ENCODE peak calls at places on chromosomes 6 and 20, in nine cellular contexts. Z is fibroblast of the aortic adventitia, G is AG09309, J is HepG2, D is BE2C, F is heart right ventricle, A is stomach, V is adipocyte, R is fibroblast of mammary gland. T is an unnamed sample.
A peak's percentile ranks its signal among the peaks of the same experiment; 100 is the strongest.

GRCh38 chr6:33172307-33173227 is 19.7 kb downstream of the COL11A2 start:
- DNase-seq in R (peak; percentile 31), J (peak; percentile 53), G (no peak), A (no peak), V (peak; percentile 50), F (no peak), D (peak; percentile 29), Z (peak; percentile 46), T (no peak)

GRCh38 chr6:163951990-163952389 is 537.5 kb downstream of the QKI start:
- DNase-seq in R (no peak), D (no peak), J (no peak), V (no peak), F (no peak), G (no peak), Z (no peak), A (no peak), T (no peak)

GRCh38 chr20:7362601-7363000 is 577.7 kb downstream of the HAO1 start:
- DNase-seq in D (no peak), R (no peak), J (no peak), F (no peak), G (no peak), A (no peak), V (no peak), Z (no peak), T (no peak)

GRCh38 chr20:16011061-16011460 is 562.2 kb downstream of the KIF16B start:
- DNase-seq in V (no peak), R (no peak), A (no peak), G (no peak), F (no peak), J (no peak), Z (no peak), D (no peak), T (no peak)

GRCh38 chr6:85285934-85286333 is 163.9 kb upstream of the NT5E start:
- DNase-seq in Z (no peak), V (no peak), F (no peak), J (no peak), D (no peak), R (no peak), A (no peak), G (no peak), T (no peak)

GRCh38 chr6:157236040-157236725 is 87.1 kb downstream of the TMEM242 start:
- DNase-seq in D (no peak), J (no peak), R (no peak), G (no peak), V (no peak), F (no peak), Z (no peak), A (no peak), T (no peak)

GRCh38 chr20:31674895-31675827 is 37.4 kb downstream of the COX4I2 start:
- DNase-seq in J (no peak), R (peak; percentile 88), V (peak; percentile 11), G (peak; percentile 40), Z (peak; percentile 94), D (peak; percentile 55), A (peak; percentile 71), F (peak; percentile 41), T (no peak)

GRCh38 chr20:62739581-62740285 is 31.1 kb downstream of the NTSR1 start:
- DNase-seq in Z (no peak), F (peak; percentile 37), R (no peak), V (no peak), G (no peak), J (no peak), A (no peak), D (peak; percentile 20), T (no peak)

GRCh38 chr6:79630883-79631799 is at the start of gene SH3BGRL2:
- DNase-seq in D (peak; percentile 89), R (peak; percentile 52), F (peak; percentile 71), V (peak; percentile 83), Z (peak; percentile 40), A (peak; percentile 95), J (peak; percentile 89), G (no peak), T (no peak)

GRCh38 chr6:149080511-149080910 is 237.0 kb upstream of the TAB2 start:
- DNase-seq in G (peak; percentile 48), V (peak; percentile 52), J (no peak), F (no peak), R (peak; percentile 86), A (no peak), Z (peak; percentile 63), D (no peak), T (peak; percentile 10)

GRCh38 chr6:119284861-119285521 is 64.6 kb downstream of the MAN1A1 start:
- DNase-seq in F (no peak), V (no peak), J (peak; percentile 72), R (no peak), D (peak; percentile 47), A (no peak), Z (no peak), G (no peak), T (no peak)

GRCh38 chr20:19775353-19776201 is 17.5 kb downstream of the RIN2 start:
- DNase-seq in D (no peak), A (peak; percentile 33), R (no peak), V (peak; percentile 31), J (no peak), G (peak; percentile 79), F (no peak), Z (no peak), T (peak; percentile 95)

GRCh38 chr20:1863296-1863695 is 31.9 kb upstream of the SIRPA start:
- DNase-seq in V (no peak), Z (no peak), G (no peak), J (no peak), A (no peak), D (no peak), F (no peak), R (peak; percentile 31), T (no peak)

GRCh38 chr20:59123677-59124060 is 40.0 kb upstream of the ZNF831 start:
- DNase-seq in D (no peak), G (no peak), A (no peak), F (no peak), V (no peak), J (no peak), R (no peak), Z (no peak), T (no peak)

GRCh38 chr20:1505361-1505760 is 14.1 kb upstream of the SIRPB2 start:
- DNase-seq in Z (peak; percentile 36), G (no peak), D (no peak), R (peak; percentile 6), F (no peak), J (no peak), A (no peak), V (no peak), T (no peak)

GRCh38 chr6:153001767-153002612 is 519 bp downstream of the MTRF1L start:
- DNase-seq in J (peak; percentile 24), Z (no peak), F (no peak), R (peak; percentile 22), A (no peak), V (peak; percentile 47), G (no peak), D (no peak), T (no peak)

GRCh38 chr6:144953552-144954240 is 668.6 kb downstream of the UTRN start:
- DNase-seq in Z (peak; percentile 73), F (no peak), A (no peak), D (no peak), R (peak; percentile 10), J (no peak), G (peak; percentile 14), V (peak; percentile 56), T (no peak)

GRCh38 chr6:26271640-26272090 is 93.3 kb upstream of the BTN3A2 start:
- DNase-seq in F (no peak), V (no peak), A (no peak), G (no peak), D (no peak), J (no peak), R (no peak), Z (no peak), T (no peak)
- H3K4me3 ChIP-seq in F (peak overlapping the region; percentile 31), V (peak overlapping the region; percentile 92), A (peak overlapping the region; percentile 51), G (peak overlapping the region; percentile 54), D (peak overlapping the region; percentile 82), J (no peak overlapping the region), R (peak overlapping the region; percentile 56), Z (peak overlapping the region; percentile 55), T (peak overlapping the region; percentile 31)

DNA sequence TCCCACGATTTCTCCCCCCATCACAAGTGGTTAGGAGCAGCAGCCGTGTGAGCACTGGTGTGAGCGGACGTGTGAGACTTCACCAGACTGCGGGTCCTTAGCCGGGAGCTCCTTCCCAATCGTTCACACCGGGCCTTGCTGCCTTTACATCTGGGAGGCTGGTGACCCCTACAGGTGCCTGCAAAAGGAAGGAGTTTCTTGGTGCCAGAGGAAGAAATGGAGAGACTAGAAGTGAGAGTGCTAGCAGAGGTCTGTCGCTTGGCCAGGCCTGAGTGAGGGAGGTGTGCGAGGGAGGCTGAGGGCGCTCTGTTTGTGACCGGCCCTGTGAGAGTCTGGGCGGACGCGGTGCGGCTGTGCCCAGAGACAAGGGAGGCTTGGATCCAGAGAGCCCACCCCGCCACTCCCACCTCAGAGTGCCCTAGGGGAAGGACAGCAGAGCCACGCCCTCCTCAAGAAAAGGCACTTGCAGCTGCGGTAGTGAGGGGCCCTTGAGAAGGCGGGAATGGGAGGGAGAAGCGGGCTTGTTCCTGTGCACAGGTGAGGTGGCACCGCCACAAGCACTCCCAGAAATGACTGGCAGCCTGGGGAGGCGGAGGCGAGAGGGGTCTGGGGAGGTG is 10.0 kb upstream of the ARMC2 start:
- DNase-seq in J (no peak), R (peak; percentile 20), F (no peak), G (no peak), V (no peak), Z (peak; percentile 29), D (peak; percentile 25), A (no peak), T (no peak)
- H3K4me3 ChIP-seq in J (no peak overlapping the region), R (no peak overlapping the region), F (no peak overlapping the region), G (no peak overlapping the region), V (no peak overlapping the region), Z (no peak overlapping the region), D (no peak overlapping the region), A (no peak overlapping the region), T (no peak overlapping the region)

GRCh38 chr6:90167514-90168379 is 128.9 kb downstream of the BACH2 start:
- DNase-seq in F (no peak), G (no peak), D (no peak), J (no peak), A (no peak), Z (no peak), R (no peak), V (no peak), T (no peak)
- H3K4me3 ChIP-seq in F (no peak overlapping the region), G (no peak overlapping the region), D (no peak overlapping the region), J (no peak overlapping the region), A (no peak overlapping the region), Z (no peak overlapping the region), R (no peak overlapping the region), V (no peak overlapping the region), T (no peak overlapping the region)

GRCh38 chr20:17227199-17227535 is 327 bp downstream of the PCSK2 start:
- DNase-seq in A (no peak), V (peak; percentile 11), F (no peak), D (no peak), G (no peak), Z (no peak), J (no peak), R (no peak), T (no peak)
- H3K4me3 ChIP-seq in A (peak overlapping the region; percentile 50), V (no peak overlapping the region), F (no peak overlapping the region), D (peak overlapping the region; percentile 31), G (no peak overlapping the region), Z (no peak overlapping the region), J (no peak overlapping the region), R (no peak overlapping the region), T (no peak overlapping the region)

GRCh38 chr6:107713214-107713962 is 110.7 kb downstream of the SCML4 start:
- DNase-seq in J (no peak), F (no peak), D (no peak), Z (no peak), V (no peak), A (no peak), R (no peak), G (no peak), T (no peak)
- H3K4me3 ChIP-seq in J (no peak overlapping the region), F (peak overlapping the region; percentile 11), D (no peak overlapping the region), Z (peak overlapping the region; percentile 0), V (peak overlapping the region; percentile 14), A (peak overlapping the region; percentile 32), R (peak overlapping the region; percentile 30), G (no peak overlapping the region), T (no peak overlapping the region)